ENCODE peak calls at places on chromosome 3, in five cellular contexts. V is dorsolateral prefrontal cortex, Q is cardiac fibroblast, A is astrocyte of the cerebellum, C is adrenal gland. Z is an unnamed sample.

GRCh38 chr3:128392021-128392420 is 74.7 kb downstream of the DNAJB8 start:
- DNase-seq in V (no peak), Q (no peak), A (no peak), C (no peak), Z (no peak)

GRCh38 chr3:156332304-156332703 is 211.9 kb downstream of the KCNAB1 start:
- DNase-seq in V (no peak), Q (no peak), A (no peak), C (no peak), Z (no peak)

GRCh38 chr3:52532838-52533622 is 627 bp downstream of the NT5DC2 start:
- DNase-seq in V (no peak), Q (no peak), A (no peak), C (peak; percentile 74), Z (no peak)

GRCh38 chr3:192850501-192850981 is 67.1 kb downstream of the MB21D2 start:
- DNase-seq in V (no peak), Q (no peak), A (no peak), C (no peak), Z (no peak)

GRCh38 chr3:163056874-163057497 is 1560.4 kb downstream of the OTOL1 start:
- DNase-seq in V (peak; percentile 52), Q (peak; percentile 65), A (peak; percentile 36), C (peak; percentile 73), Z (no peak)

GRCh38 chr3:53045784-53046170 is at the start of gene SFMBT1:
- DNase-seq in V (peak; percentile 33), Q (peak; percentile 71), A (peak; percentile 18), C (peak; percentile 69), Z (no peak)

GRCh38 chr3:110773413-110773954 is 298.1 kb upstream of the NECTIN3 start:
- DNase-seq in V (no peak), Q (peak; percentile 33), A (peak; percentile 34), C (no peak), Z (peak; percentile 47)

GRCh38 chr3:171939578-171939977 is 96.4 kb downstream of the TMEM212 start:
- DNase-seq in V (no peak), Q (no peak), A (no peak), C (no peak), Z (no peak)

GRCh38 chr3:128438488-128439072 is 28.1 kb downstream of the DNAJB8 start:
- DNase-seq in V (no peak), Q (no peak), A (no peak), C (no peak), Z (no peak)

GRCh38 chr3:156826896-156827882 is 1.0 kb downstream of the LEKR1 start:
- DNase-seq in V (no peak), Q (no peak), A (no peak), C (no peak), Z (no peak)

GRCh38 chr3:44892689-44893088 is 18.3 kb downstream of the TGM4 start:
- DNase-seq in V (no peak), Q (peak; percentile 31), A (no peak), C (no peak), Z (no peak)

GRCh38 chr3:179929091-179929529 is 107.6 kb downstream of the PEX5L start:
- DNase-seq in V (peak; percentile 82), Q (peak; percentile 77), A (peak; percentile 56), C (peak; percentile 60), Z (peak; percentile 37)

GRCh38 chr3:80994767-80995166 is 766.7 kb downstream of the GBE1 start:
- DNase-seq in V (no peak), Q (no peak), A (no peak), C (no peak), Z (no peak)

GRCh38 chr3:38579146-38579545 is 70.3 kb downstream of the SCN5A start:
- DNase-seq in V (no peak), Q (peak; percentile 13), A (peak; percentile 24), C (peak; percentile 46), Z (no peak)

GRCh38 chr3:126300001-126300760 is 57.0 kb downstream of the KLF15 start:
- DNase-seq in V (no peak), Q (no peak), A (no peak), C (no peak), Z (no peak)

GRCh38 chr3:976021-976420 is 116.8 kb upstream of the CNTN6 start:
- DNase-seq in V (no peak), Q (no peak), A (no peak), C (no peak), Z (no peak)

GRCh38 chr3:49872801-49873281 is 3.1 kb upstream of the CAMKV start:
- DNase-seq in V (no peak), Q (no peak), A (no peak), C (no peak), Z (no peak)

GRCh38 chr3:134797080-134797801 is 2.2 kb downstream of the EPHB1 start:
- DNase-seq in V (no peak), Q (no peak), A (no peak), C (peak; percentile 47), Z (no peak)

GRCh38 chr3:47434849-47435248 is 40.9 kb downstream of the SCAP start:
- DNase-seq in V (no peak), Q (no peak), A (no peak), C (no peak), Z (no peak)

GRCh38 chr3:125310623-125311076 is 64.5 kb downstream of the ZNF148 start:
- DNase-seq in V (no peak), Q (no peak), A (no peak), C (no peak), Z (no peak)

GRCh38 chr3:36991147-36991546 is 1.8 kb downstream of the EPM2AIP1 start:
- DNase-seq in V (no peak), Q (no peak), A (no peak), C (no peak), Z (no peak)

GRCh38 chr3:51860703-51861665 is at the start of gene IQCF2:
- DNase-seq in V (no peak), Q (no peak), A (no peak), C (no peak), Z (no peak)

GRCh38 chr3:65890328-65890727 is 148.4 kb downstream of the MAGI1 start:
- DNase-seq in V (no peak), Q (no peak), A (no peak), C (no peak), Z (no peak)

GRCh38 chr3:16179771-16180736 is 5.6 kb downstream of the GALNT15 start:
- DNase-seq in V (no peak), Q (peak; percentile 54), A (no peak), C (no peak), Z (no peak)

GRCh38 chr3:190382082-190382481 is 5.9 kb upstream of the CLDN16 start:
- DNase-seq in V (no peak), Q (peak; percentile 31), A (peak; percentile 50), C (no peak), Z (peak; percentile 60)

GRCh38 chr3:6921041-6921440 is 60.1 kb downstream of the GRM7 start:
- DNase-seq in V (peak; percentile 13), Q (no peak), A (peak; percentile 92), C (no peak), Z (no peak)

GRCh38 chr3:150429767-150430166 is 21.7 kb downstream of the TSC22D2 start:
- DNase-seq in V (no peak), Q (no peak), A (no peak), C (no peak), Z (no peak)

GRCh38 chr3:127254730-127255129 is 33.1 kb downstream of the PRR20G start:
- DNase-seq in V (no peak), Q (no peak), A (no peak), C (no peak), Z (no peak)

GRCh38 chr3:134808835-134809234 is 13.8 kb downstream of the EPHB1 start:
- DNase-seq in V (no peak), Q (no peak), A (no peak), C (no peak), Z (no peak)

GRCh38 chr3:24854748-24855147 is 360.1 kb upstream of the THRB start:
- DNase-seq in V (no peak), Q (no peak), A (no peak), C (no peak), Z (no peak)

GRCh38 chr3:174208161-174208560 is 651.0 kb upstream of the NAALADL2 start:
- DNase-seq in V (no peak), Q (no peak), A (no peak), C (no peak), Z (no peak)

GRCh38 chr3:117454236-117454635 is 744.7 kb downstream of the TUSC7 start:
- DNase-seq in V (no peak), Q (no peak), A (no peak), C (no peak), Z (no peak)

DNA sequence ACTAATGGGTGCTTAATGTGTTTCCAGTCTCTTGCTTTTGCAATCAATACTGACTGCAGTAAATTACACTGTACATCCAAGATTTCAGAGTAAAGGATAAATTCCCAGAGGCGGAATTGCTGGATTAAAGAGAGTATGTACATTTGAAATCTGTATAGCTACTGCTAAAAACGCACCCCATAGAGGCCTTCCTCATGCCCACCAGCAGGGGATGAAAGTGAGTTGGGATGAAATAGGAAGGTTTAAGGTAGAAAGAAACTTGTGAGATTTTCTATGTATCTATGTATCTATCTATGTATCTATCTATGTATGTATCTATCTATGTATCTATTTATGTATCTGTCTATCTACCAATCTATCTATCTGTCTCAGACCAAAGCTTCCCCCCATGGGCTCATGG is 28.4 kb downstream of the TMEM44 start:
- DNase-seq in V (no peak), Q (no peak), A (no peak), C (no peak), Z (no peak)
- TF ChIP-seq CTCF in V (no peak), Q (peak; percentile 59), A (peak; percentile 68), C (no peak), Z (peak; percentile 47)

GRCh38 chr3:120928991-120929390 is 21.0 kb downstream of the STXBP5L start:
- DNase-seq in V (no peak), Q (no peak), A (peak; percentile 35), C (no peak), Z (no peak)
- H3K4me3 ChIP-seq in V (no peak overlapping the region), Q (no peak overlapping the region), A (no peak overlapping the region), C (no peak overlapping the region), Z (no peak overlapping the region)

DNA sequence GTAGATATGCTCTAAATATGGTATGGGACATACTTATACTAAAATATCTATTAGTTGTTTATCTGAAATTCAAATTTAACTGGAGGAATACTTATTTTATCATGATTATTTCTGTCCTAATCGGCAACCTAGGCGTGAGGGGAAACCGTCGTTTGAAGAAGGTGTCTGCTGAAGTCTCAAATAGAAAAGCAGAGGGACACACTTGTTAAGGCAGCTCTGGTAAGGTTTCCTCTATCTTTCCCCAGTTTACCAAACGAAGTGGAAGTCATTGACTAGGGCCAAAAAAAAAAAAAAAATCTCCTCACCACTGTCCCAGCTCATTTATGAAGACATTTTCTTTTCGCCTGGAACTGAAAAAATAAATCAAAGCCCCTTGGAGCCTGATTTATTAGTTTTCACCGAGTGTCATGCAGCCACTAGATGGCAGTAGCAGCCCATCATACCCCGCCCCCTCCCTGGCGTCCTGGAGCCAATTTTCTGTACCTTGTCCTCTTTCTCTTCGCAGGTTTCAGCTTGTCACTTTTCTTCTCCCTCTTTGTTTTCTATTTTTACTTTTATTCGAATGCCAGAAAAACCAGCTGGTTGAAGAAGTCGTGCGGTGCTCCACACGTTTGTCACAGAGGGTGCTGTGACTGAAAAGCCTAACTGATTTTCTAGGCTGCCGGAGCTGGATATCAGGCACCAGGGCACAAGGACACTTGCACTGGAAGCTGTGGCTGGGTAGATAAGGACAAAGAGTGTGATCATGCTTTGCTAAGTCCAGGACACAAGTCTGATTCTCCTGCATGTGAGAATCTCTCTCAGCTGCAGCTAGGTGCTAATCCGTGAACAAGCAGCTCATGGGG is 238.7 kb downstream of the ZPLD1 start:
- DNase-seq in V (peak; percentile 71), Q (peak; percentile 58), A (peak; percentile 29), C (peak; percentile 86), Z (peak; percentile 2)
- TF ChIP-seq CTCF in V (peak; percentile 68), Q (peak; percentile 81), A (peak; percentile 80), C (peak; percentile 74), Z (peak; percentile 87)

DNA sequence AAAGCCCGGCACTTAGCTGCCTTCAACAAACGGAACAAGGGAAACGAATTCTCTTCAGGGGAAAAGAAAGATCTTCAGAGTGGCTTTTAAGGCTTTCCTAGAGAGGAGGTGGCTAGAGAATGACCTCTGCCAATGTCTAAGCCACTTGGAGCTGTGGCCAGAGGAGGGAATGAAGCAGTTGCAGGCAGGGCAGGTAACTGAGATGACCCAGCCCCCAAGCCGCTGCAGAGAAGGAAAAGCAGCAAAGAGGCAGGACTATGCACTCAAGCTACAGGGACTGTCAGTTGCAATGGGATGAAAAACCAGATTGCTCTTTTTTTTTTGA is 113.5 kb downstream of the SEC22A start:
- DNase-seq in V (no peak), Q (no peak), A (no peak), C (no peak), Z (no peak)
- H3K4me3 ChIP-seq in V (no peak overlapping the region), Q (no peak overlapping the region), A (no peak overlapping the region), C (no peak overlapping the region), Z (no peak overlapping the region)